ENCODE peak calls at places on chromosomes 5 and 9, in nine cellular contexts. B, R, S, W, G, J, Y, N and M are unnamed samples.

GRCh38 chr9:126275386-126276001 is 51.1 kb upstream of the MVB12B start:
- DNase-seq in B (no peak), R (no peak), S (no peak), W (no peak), G (no peak), J (no peak), Y (no peak), N (no peak), M (no peak)

GRCh38 chr5:17105744-17106450 is 111.5 kb upstream of the BASP1 start:
- DNase-seq in B (no peak), R (no peak), S (no peak), W (peak), G (no peak), J (no peak), Y (no peak), N (no peak), M (no peak)

GRCh38 chr5:40518511-40518917 is 161.2 kb upstream of the PTGER4 start:
- DNase-seq in B (no peak), R (no peak), S (no peak), W (no peak), G (no peak), J (no peak), Y (no peak), N (no peak), M (no peak)

GRCh38 chr5:181173420-181174342 is 26.3 kb downstream of the OR2V2 start:
- DNase-seq in B (no peak), R (peak), S (no peak), W (no peak), G (peak), J (no peak), Y (no peak), N (no peak), M (peak)

GRCh38 chr9:74610523-74611061 is 113.5 kb downstream of the RORB start:
- DNase-seq in B (no peak), R (no peak), S (no peak), W (no peak), G (no peak), J (no peak), Y (no peak), N (no peak), M (no peak)

GRCh38 chr9:133707065-133707760 is 30.9 kb downstream of the SARDH start:
- DNase-seq in B (no peak), R (no peak), S (no peak), W (no peak), G (no peak), J (no peak), Y (no peak), N (no peak), M (no peak)

GRCh38 chr9:21796768-21797167 is 5.7 kb upstream of the MTAP start:
- DNase-seq in B (no peak), R (no peak), S (no peak), W (no peak), G (peak), J (no peak), Y (no peak), N (no peak), M (no peak)

GRCh38 chr9:80650964-80651555 is 1038.3 kb downstream of the TLE1 start:
- DNase-seq in B (no peak), R (no peak), S (peak), W (no peak), G (no peak), J (no peak), Y (no peak), N (no peak), M (no peak)

GRCh38 chr9:35847786-35848185 is 18.8 kb downstream of the TMEM8B start:
- DNase-seq in B (no peak), R (no peak), S (no peak), W (no peak), G (no peak), J (no peak), Y (no peak), N (no peak), M (no peak)

GRCh38 chr9:69466151-69466550 is 141.1 kb downstream of the ENTREP1 start:
- DNase-seq in B (no peak), R (no peak), S (no peak), W (no peak), G (no peak), J (no peak), Y (no peak), N (no peak), M (no peak)

GRCh38 chr5:33997331-33997983 is 10.4 kb downstream of the AMACR start:
- DNase-seq in B (peak), R (peak), S (peak), W (peak), G (peak), J (no peak), Y (peak), N (peak), M (no peak)

GRCh38 chr9:68546596-68547390 is 6.1 kb upstream of the TMEM252 start:
- DNase-seq in B (peak), R (no peak), S (no peak), W (no peak), G (no peak), J (no peak), Y (peak), N (no peak), M (peak)

GRCh38 chr5:34452170-34452828 is 203.8 kb upstream of the RAI14 start:
- DNase-seq in B (no peak), R (no peak), S (no peak), W (no peak), G (peak), J (peak), Y (no peak), N (no peak), M (no peak)

GRCh38 chr9:15218994-15219393 is 88.0 kb downstream of the TTC39B start:
- DNase-seq in B (no peak), R (no peak), S (no peak), W (no peak), G (no peak), J (no peak), Y (no peak), N (no peak), M (no peak)

GRCh38 chr5:105877592-105877991 is 1793.1 kb downstream of the EFNA5 start:
- DNase-seq in B (no peak), R (no peak), S (no peak), W (no peak), G (no peak), J (no peak), Y (no peak), N (no peak), M (no peak)

GRCh38 chr5:57069115-57069835 is 104.6 kb upstream of the GPBP1 start:
- DNase-seq in B (no peak), R (no peak), S (no peak), W (no peak), G (no peak), J (no peak), Y (no peak), N (no peak), M (no peak)

GRCh38 chr9:111158375-111158774 is 120.1 kb upstream of the LPAR1 start:
- DNase-seq in B (no peak), R (no peak), S (no peak), W (no peak), G (no peak), J (no peak), Y (no peak), N (no peak), M (no peak)

GRCh38 chr9:80866121-80866520 is 823.2 kb downstream of the TLE1 start:
- DNase-seq in B (no peak), R (no peak), S (no peak), W (no peak), G (no peak), J (no peak), Y (no peak), N (no peak), M (no peak)

GRCh38 chr5:3301316-3301715 is 294.3 kb upstream of the IRX1 start:
- DNase-seq in B (no peak), R (no peak), S (no peak), W (no peak), G (no peak), J (no peak), Y (no peak), N (no peak), M (no peak)